ENCODE peak calls at places on chromosomes 12 and 14, in four cellular contexts. L, E, F and Z are unnamed samples.

GRCh38 chr12:27005495-27005894 is 8.7 kb downstream of the TM7SF3 start:
- DNase-seq in L (no peak), E (no peak), F (no peak), Z (no peak)

GRCh38 chr12:13178568-13179158 is 17.9 kb upstream of the EMP1 start:
- DNase-seq in L (no peak), E (no peak), F (no peak), Z (no peak)

GRCh38 chr14:76832503-76832988 is 6.3 kb downstream of the LRRC74A start:
- DNase-seq in L (no peak), E (no peak), F (no peak), Z (no peak)

GRCh38 chr12:321606-322326 is 59.1 kb upstream of the SLC6A13 start:
- DNase-seq in L (no peak), E (peak; percentile 23), F (no peak), Z (no peak)

GRCh38 chr12:109277899-109278762 is 31.0 kb downstream of the FOXN4 start:
- DNase-seq in L (no peak), E (no peak), F (peak; percentile 13), Z (no peak)

GRCh38 chr12:32230607-32230982 is 123.9 kb downstream of the BICD1 start:
- DNase-seq in L (no peak), E (no peak), F (no peak), Z (no peak)

GRCh38 chr12:55706840-55707671 is 648 bp downstream of the ITGA7 start:
- DNase-seq in L (no peak), E (no peak), F (no peak), Z (no peak)

GRCh38 chr14:102838531-102838930 is 61.3 kb downstream of the TRAF3 start:
- DNase-seq in L (no peak), E (no peak), F (no peak), Z (no peak)

GRCh38 chr12:57983150-57983857 is 41.9 kb downstream of the ATP23 start:
- DNase-seq in L (no peak), E (peak; percentile 13), F (peak; percentile 32), Z (no peak)

DNA sequence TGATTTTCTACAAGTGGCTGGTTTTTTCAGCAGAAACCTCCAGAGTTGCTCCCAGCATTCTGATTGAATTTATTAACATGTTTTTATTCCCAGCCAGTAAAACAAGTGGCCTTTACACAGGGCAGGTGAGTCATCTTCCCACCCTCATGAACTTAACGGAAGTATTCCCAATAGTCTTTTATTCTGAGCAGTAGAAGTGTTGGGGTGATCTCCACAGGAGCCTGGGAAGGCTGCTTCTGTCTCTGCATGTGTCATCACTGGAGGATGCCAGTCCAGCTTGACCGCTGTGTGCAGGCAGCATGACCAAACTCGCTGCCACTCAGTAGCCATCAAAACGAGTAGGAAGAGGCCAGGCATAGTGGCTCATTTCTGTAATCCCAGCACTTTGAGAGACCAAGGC is 13.4 kb upstream of the DNAH10 start:
- DNase-seq in L (no peak), E (no peak), F (no peak), Z (no peak)
- TF ChIP-seq CTCF in L (no peak), E (no peak), F (no peak), Z (no peak)

DNA sequence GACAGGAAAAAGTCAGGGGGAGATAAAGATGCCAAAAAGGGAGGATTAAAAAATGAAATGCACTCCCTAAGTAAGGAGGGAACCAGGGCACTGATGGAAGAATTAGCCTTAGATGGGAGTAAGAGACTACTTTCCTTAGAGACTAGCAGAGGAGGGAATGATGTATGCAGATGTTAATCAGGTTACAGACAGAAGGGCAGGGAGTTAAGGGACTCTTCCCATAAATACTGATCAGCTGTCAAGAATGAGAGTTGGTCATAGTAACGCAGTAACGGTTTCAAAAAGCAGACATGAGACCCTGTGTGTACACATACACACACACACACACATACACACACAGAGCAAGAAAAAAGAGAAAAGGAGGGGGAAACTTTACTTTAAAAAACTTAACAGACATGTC is 93.4 kb downstream of the PHLDA1 start:
- DNase-seq in L (no peak), E (no peak), F (no peak), Z (no peak)
- TF ChIP-seq CTCF in L (no peak), E (no peak), F (no peak), Z (no peak)

DNA sequence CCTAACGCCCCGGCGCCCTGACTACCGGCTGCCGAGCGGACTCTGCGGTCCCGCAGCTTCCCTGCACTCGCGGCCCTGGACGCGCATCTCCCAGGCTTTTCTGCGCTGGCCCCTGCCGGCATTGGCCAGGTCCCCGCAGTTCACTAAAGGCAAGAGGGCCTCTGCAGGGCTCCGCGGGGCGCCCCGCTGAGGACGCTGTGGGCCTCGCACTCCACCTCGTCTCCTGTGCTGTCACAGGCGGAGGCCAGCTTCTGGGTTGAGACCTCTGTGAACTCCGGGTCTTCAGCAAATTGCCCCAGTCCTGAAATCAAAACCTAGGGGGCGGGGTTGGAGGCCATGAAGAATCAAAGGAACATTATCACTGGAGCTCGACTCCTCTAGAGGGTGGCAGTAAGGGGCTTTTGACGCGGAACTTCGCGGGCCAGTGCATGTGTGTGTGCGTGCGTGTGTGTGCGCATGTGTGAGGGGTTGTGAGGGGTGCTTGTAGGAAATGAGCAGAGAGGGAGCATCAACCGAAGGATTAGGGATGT is 68.5 kb upstream of the CAPRIN2 start:
- DNase-seq in L (peak; percentile 73), E (no peak), F (no peak), Z (no peak)
- TF ChIP-seq CTCF in L (peak; percentile 74), E (no peak), F (peak; percentile 18), Z (no peak)

GRCh38 chr14:23052671-23053070 is 4.6 kb downstream of the CDH24 start:
- DNase-seq in L (no peak), E (no peak), F (no peak), Z (no peak)

GRCh38 chr14:23051482-23051881 is 5.8 kb downstream of the CDH24 start:
- DNase-seq in L (no peak), E (no peak), F (no peak), Z (no peak)

GRCh38 chr14:23054000-23054811 is 3.1 kb downstream of the CDH24 start:
- DNase-seq in L (no peak), E (no peak), F (no peak), Z (no peak)

GRCh38 chr14:23053426-23053825 is 3.9 kb downstream of the CDH24 start:
- DNase-seq in L (no peak), E (no peak), F (no peak), Z (no peak)

DNA sequence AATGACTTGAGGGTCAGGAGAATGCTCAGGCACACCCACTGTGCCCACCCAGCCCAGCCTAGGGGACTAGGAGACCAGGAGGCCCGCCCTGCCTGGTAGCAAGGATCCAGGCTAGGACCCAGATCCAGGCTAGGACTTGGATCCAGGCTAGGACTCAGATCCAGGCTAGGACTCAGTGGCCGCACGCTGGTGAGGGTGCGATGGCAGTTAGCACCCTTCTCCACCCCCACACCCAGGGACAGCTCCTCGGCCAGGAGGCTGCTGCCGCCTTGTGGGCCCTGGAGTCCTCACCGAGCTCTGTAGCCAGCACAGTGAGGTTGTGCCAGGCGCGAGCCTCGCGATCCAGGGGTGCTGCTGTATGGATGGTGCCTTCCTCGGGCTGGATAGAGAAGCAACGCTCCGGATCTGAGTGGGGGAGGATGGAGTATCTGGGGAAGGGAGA is 5.1 kb downstream of the CDH24 start:
- DNase-seq in L (no peak), E (no peak), F (no peak), Z (no peak)
- TF ChIP-seq CTCF in L (no peak), E (no peak), F (no peak), Z (no peak)